ENCODE peak calls at places on chromosomes 1 and 21, in nine cellular contexts. One of them, this sample, is unnamed.

GRCh38 chr1:29800522-29800956 is 564.2 kb downstream of the PTPRU start:
- DNase-seq in GM10248: no peak
- DNase-seq in body of pancreas: no peak
- DNase-seq in HepG2: no peak
- DNase-seq in bronchial epithelial cell: peak
- DNase-seq in endothelial cell: no peak
- DNase-seq in tibial artery: no peak
- DNase-seq in fibroblast of lung: no peak
- DNase-seq in fibroblast of the aortic adventitia: no peak
- DNase-seq in this sample: peak

GRCh38 chr1:1308756-1309524 is 543 bp downstream of the PUSL1 start:
- DNase-seq in tibial artery: peak
- DNase-seq in fibroblast of lung: no peak
- DNase-seq in fibroblast of the aortic adventitia: no peak
- DNase-seq in endothelial cell: no peak
- DNase-seq in body of pancreas: peak
- DNase-seq in bronchial epithelial cell: no peak
- DNase-seq in GM10248: no peak
- DNase-seq in HepG2: no peak
- DNase-seq in this sample: peak

GRCh38 chr1:26156285-26157038 is 2.4 kb upstream of the FAM110D start:
- DNase-seq in tibial artery: peak
- DNase-seq in fibroblast of lung: no peak
- DNase-seq in body of pancreas: peak
- DNase-seq in GM10248: no peak
- DNase-seq in endothelial cell: peak
- DNase-seq in fibroblast of the aortic adventitia: no peak
- DNase-seq in bronchial epithelial cell: no peak
- DNase-seq in HepG2: no peak
- DNase-seq in this sample: no peak

GRCh38 chr21:34909492-34910292 is 139.4 kb downstream of the RUNX1 start:
- DNase-seq in body of pancreas: no peak
- DNase-seq in tibial artery: no peak
- DNase-seq in HepG2: no peak
- DNase-seq in fibroblast of the aortic adventitia: peak
- DNase-seq in GM10248: no peak
- DNase-seq in fibroblast of lung: peak
- DNase-seq in bronchial epithelial cell: no peak
- DNase-seq in endothelial cell: no peak
- DNase-seq in this sample: no peak

GRCh38 chr1:21490774-21491482 is 18.3 kb upstream of the ALPL start:
- DNase-seq in bronchial epithelial cell: peak
- DNase-seq in GM10248: no peak
- DNase-seq in fibroblast of lung: peak
- DNase-seq in endothelial cell: no peak
- DNase-seq in tibial artery: no peak
- DNase-seq in HepG2: peak
- DNase-seq in body of pancreas: no peak
- DNase-seq in fibroblast of the aortic adventitia: peak
- DNase-seq in this sample: no peak

GRCh38 chr1:204151562-204152309 is at the start of gene ETNK2:
- DNase-seq in fibroblast of lung: peak
- DNase-seq in HepG2: no peak
- DNase-seq in tibial artery: peak
- DNase-seq in GM10248: peak
- DNase-seq in body of pancreas: peak
- DNase-seq in fibroblast of the aortic adventitia: no peak
- DNase-seq in bronchial epithelial cell: no peak
- DNase-seq in endothelial cell: peak
- DNase-seq in this sample: peak

GRCh38 chr1:55212349-55213028 is 2.7 kb downstream of the USP24 start:
- DNase-seq in body of pancreas: no peak
- DNase-seq in tibial artery: no peak
- DNase-seq in endothelial cell: no peak
- DNase-seq in GM10248: no peak
- DNase-seq in fibroblast of lung: no peak
- DNase-seq in HepG2: no peak
- DNase-seq in bronchial epithelial cell: peak
- DNase-seq in fibroblast of the aortic adventitia: no peak
- DNase-seq in this sample: no peak

GRCh38 chr1:40861227-40862003 is 748 bp downstream of the CITED4 start:
- DNase-seq in fibroblast of the aortic adventitia: no peak
- DNase-seq in bronchial epithelial cell: no peak
- DNase-seq in endothelial cell: no peak
- DNase-seq in body of pancreas: peak
- DNase-seq in GM10248: no peak
- DNase-seq in tibial artery: peak
- DNase-seq in fibroblast of lung: peak
- DNase-seq in HepG2: no peak
- DNase-seq in this sample: peak

GRCh38 chr1:11078631-11079030 is 18.8 kb upstream of the SRM start:
- DNase-seq in tibial artery: no peak
- DNase-seq in GM10248: no peak
- DNase-seq in HepG2: no peak
- DNase-seq in fibroblast of lung: peak
- DNase-seq in endothelial cell: no peak
- DNase-seq in bronchial epithelial cell: no peak
- DNase-seq in body of pancreas: no peak
- DNase-seq in fibroblast of the aortic adventitia: no peak
- DNase-seq in this sample: no peak

GRCh38 chr1:211613108-211613947 is 34.4 kb upstream of the SLC30A1 start:
- DNase-seq in bronchial epithelial cell: peak
- DNase-seq in fibroblast of lung: peak
- DNase-seq in endothelial cell: no peak
- DNase-seq in fibroblast of the aortic adventitia: peak
- DNase-seq in HepG2: peak
- DNase-seq in body of pancreas: no peak
- DNase-seq in GM10248: no peak
- DNase-seq in tibial artery: peak
- DNase-seq in this sample: no peak

GRCh38 chr1:21072721-21073120 is 104.0 kb downstream of the EIF4G3 start:
- DNase-seq in fibroblast of lung: peak
- DNase-seq in tibial artery: no peak
- DNase-seq in fibroblast of the aortic adventitia: peak
- DNase-seq in GM10248: no peak
- DNase-seq in bronchial epithelial cell: no peak
- DNase-seq in body of pancreas: no peak
- DNase-seq in HepG2: no peak
- DNase-seq in endothelial cell: no peak
- DNase-seq in this sample: no peak

GRCh38 chr1:162548170-162548569 is 13.4 kb upstream of the UAP1 start:
- DNase-seq in tibial artery: peak
- DNase-seq in bronchial epithelial cell: no peak
- DNase-seq in fibroblast of lung: peak
- DNase-seq in HepG2: no peak
- DNase-seq in endothelial cell: no peak
- DNase-seq in fibroblast of the aortic adventitia: peak
- DNase-seq in GM10248: no peak
- DNase-seq in body of pancreas: no peak
- DNase-seq in this sample: no peak

GRCh38 chr1:219659682-219660081 is 46.8 kb upstream of the ZC3H11B start:
- DNase-seq in endothelial cell: no peak
- DNase-seq in body of pancreas: no peak
- DNase-seq in fibroblast of the aortic adventitia: peak
- DNase-seq in fibroblast of lung: peak
- DNase-seq in GM10248: no peak
- DNase-seq in HepG2: no peak
- DNase-seq in tibial artery: no peak
- DNase-seq in bronchial epithelial cell: peak
- DNase-seq in this sample: no peak

GRCh38 chr1:44254392-44254791 is 41.1 kb downstream of the DMAP1 start:
- DNase-seq in bronchial epithelial cell: no peak
- DNase-seq in body of pancreas: no peak
- DNase-seq in fibroblast of lung: no peak
- DNase-seq in GM10248: no peak
- DNase-seq in fibroblast of the aortic adventitia: no peak
- DNase-seq in HepG2: no peak
- DNase-seq in endothelial cell: no peak
- DNase-seq in tibial artery: no peak
- DNase-seq in this sample: no peak

GRCh38 chr1:47791879-47792608 is 205.1 kb downstream of the TRABD2B start:
- DNase-seq in endothelial cell: no peak
- DNase-seq in GM10248: no peak
- DNase-seq in bronchial epithelial cell: peak
- DNase-seq in HepG2: no peak
- DNase-seq in fibroblast of lung: no peak
- DNase-seq in tibial artery: peak
- DNase-seq in fibroblast of the aortic adventitia: peak
- DNase-seq in body of pancreas: no peak
- DNase-seq in this sample: no peak

GRCh38 chr1:227855687-227856086 is 40.2 kb downstream of the PRSS38 start:
- DNase-seq in bronchial epithelial cell: no peak
- DNase-seq in body of pancreas: no peak
- DNase-seq in fibroblast of the aortic adventitia: no peak
- DNase-seq in tibial artery: no peak
- DNase-seq in GM10248: no peak
- DNase-seq in endothelial cell: no peak
- DNase-seq in HepG2: no peak
- DNase-seq in fibroblast of lung: no peak
- DNase-seq in this sample: no peak

GRCh38 chr1:225877570-225877969 is 4.6 kb downstream of the TMEM63A start:
- DNase-seq in HepG2: peak
- DNase-seq in tibial artery: peak
- DNase-seq in body of pancreas: peak
- DNase-seq in GM10248: no peak
- DNase-seq in endothelial cell: peak
- DNase-seq in fibroblast of the aortic adventitia: peak
- DNase-seq in bronchial epithelial cell: no peak
- DNase-seq in fibroblast of lung: peak
- DNase-seq in this sample: no peak

GRCh38 chr1:220710333-220710732 is 20.2 kb downstream of the C1orf115 start:
- DNase-seq in fibroblast of lung: no peak
- DNase-seq in tibial artery: no peak
- DNase-seq in body of pancreas: no peak
- DNase-seq in bronchial epithelial cell: no peak
- DNase-seq in endothelial cell: no peak
- DNase-seq in fibroblast of the aortic adventitia: no peak
- DNase-seq in GM10248: no peak
- DNase-seq in HepG2: no peak
- DNase-seq in this sample: no peak

GRCh38 chr1:41371630-41372599 is 10.7 kb downstream of the FOXO6 start:
- DNase-seq in body of pancreas: no peak
- DNase-seq in GM10248: no peak
- DNase-seq in bronchial epithelial cell: no peak
- DNase-seq in HepG2: peak
- DNase-seq in fibroblast of the aortic adventitia: no peak
- DNase-seq in tibial artery: no peak
- DNase-seq in fibroblast of lung: peak
- DNase-seq in endothelial cell: no peak
- DNase-seq in this sample: no peak

GRCh38 chr1:76281306-76281705 is 206.8 kb downstream of the ST6GALNAC3 start:
- DNase-seq in tibial artery: no peak
- DNase-seq in bronchial epithelial cell: no peak
- DNase-seq in HepG2: no peak
- DNase-seq in body of pancreas: no peak
- DNase-seq in fibroblast of lung: no peak
- DNase-seq in fibroblast of the aortic adventitia: no peak
- DNase-seq in GM10248: no peak
- DNase-seq in endothelial cell: no peak
- DNase-seq in this sample: no peak

GRCh38 chr1:31707711-31708110 is 3.9 kb upstream of the COL16A1 start:
- DNase-seq in endothelial cell: no peak
- DNase-seq in body of pancreas: no peak
- DNase-seq in fibroblast of lung: peak
- DNase-seq in bronchial epithelial cell: peak
- DNase-seq in tibial artery: no peak
- DNase-seq in GM10248: peak
- DNase-seq in HepG2: no peak
- DNase-seq in fibroblast of the aortic adventitia: peak
- DNase-seq in this sample: peak
- TF ChIP-seq CTCF in endothelial cell: no peak
- TF ChIP-seq CTCF in body of pancreas: no peak
- TF ChIP-seq CTCF in fibroblast of lung: peak
- TF ChIP-seq CTCF in bronchial epithelial cell: no peak
- TF ChIP-seq CTCF in tibial artery: no peak
- TF ChIP-seq CTCF in GM10248: peak
- TF ChIP-seq CTCF in HepG2: peak
- TF ChIP-seq CTCF in fibroblast of the aortic adventitia: peak
- TF ChIP-seq CTCF in this sample: peak

GRCh38 chr1:17601643-17602382 is 62.3 kb downstream of the ARHGEF10L start:
- DNase-seq in HepG2: no peak
- DNase-seq in body of pancreas: no peak
- DNase-seq in bronchial epithelial cell: no peak
- DNase-seq in fibroblast of the aortic adventitia: no peak
- DNase-seq in GM10248: no peak
- DNase-seq in endothelial cell: no peak
- DNase-seq in fibroblast of lung: no peak
- DNase-seq in tibial artery: no peak
- DNase-seq in this sample: no peak
- TF ChIP-seq CTCF in HepG2: no peak
- TF ChIP-seq CTCF in body of pancreas: no peak
- TF ChIP-seq CTCF in bronchial epithelial cell: no peak
- TF ChIP-seq CTCF in fibroblast of the aortic adventitia: no peak
- TF ChIP-seq CTCF in GM10248: no peak
- TF ChIP-seq CTCF in endothelial cell: no peak
- TF ChIP-seq CTCF in fibroblast of lung: no peak
- TF ChIP-seq CTCF in tibial artery: no peak
- TF ChIP-seq CTCF in this sample: no peak

GRCh38 chr1:94852758-94853157 is 32.6 kb downstream of the SLC44A3 start:
- DNase-seq in HepG2: no peak
- DNase-seq in GM10248: no peak
- DNase-seq in fibroblast of the aortic adventitia: peak
- DNase-seq in endothelial cell: no peak
- DNase-seq in fibroblast of lung: peak
- DNase-seq in body of pancreas: no peak
- DNase-seq in tibial artery: no peak
- DNase-seq in bronchial epithelial cell: no peak
- DNase-seq in this sample: no peak
- TF ChIP-seq CTCF in HepG2: no peak
- TF ChIP-seq CTCF in GM10248: no peak
- TF ChIP-seq CTCF in fibroblast of the aortic adventitia: no peak
- TF ChIP-seq CTCF in endothelial cell: no peak
- TF ChIP-seq CTCF in fibroblast of lung: peak
- TF ChIP-seq CTCF in body of pancreas: no peak
- TF ChIP-seq CTCF in tibial artery: peak
- TF ChIP-seq CTCF in bronchial epithelial cell: no peak
- TF ChIP-seq CTCF in this sample: no peak

DNA sequence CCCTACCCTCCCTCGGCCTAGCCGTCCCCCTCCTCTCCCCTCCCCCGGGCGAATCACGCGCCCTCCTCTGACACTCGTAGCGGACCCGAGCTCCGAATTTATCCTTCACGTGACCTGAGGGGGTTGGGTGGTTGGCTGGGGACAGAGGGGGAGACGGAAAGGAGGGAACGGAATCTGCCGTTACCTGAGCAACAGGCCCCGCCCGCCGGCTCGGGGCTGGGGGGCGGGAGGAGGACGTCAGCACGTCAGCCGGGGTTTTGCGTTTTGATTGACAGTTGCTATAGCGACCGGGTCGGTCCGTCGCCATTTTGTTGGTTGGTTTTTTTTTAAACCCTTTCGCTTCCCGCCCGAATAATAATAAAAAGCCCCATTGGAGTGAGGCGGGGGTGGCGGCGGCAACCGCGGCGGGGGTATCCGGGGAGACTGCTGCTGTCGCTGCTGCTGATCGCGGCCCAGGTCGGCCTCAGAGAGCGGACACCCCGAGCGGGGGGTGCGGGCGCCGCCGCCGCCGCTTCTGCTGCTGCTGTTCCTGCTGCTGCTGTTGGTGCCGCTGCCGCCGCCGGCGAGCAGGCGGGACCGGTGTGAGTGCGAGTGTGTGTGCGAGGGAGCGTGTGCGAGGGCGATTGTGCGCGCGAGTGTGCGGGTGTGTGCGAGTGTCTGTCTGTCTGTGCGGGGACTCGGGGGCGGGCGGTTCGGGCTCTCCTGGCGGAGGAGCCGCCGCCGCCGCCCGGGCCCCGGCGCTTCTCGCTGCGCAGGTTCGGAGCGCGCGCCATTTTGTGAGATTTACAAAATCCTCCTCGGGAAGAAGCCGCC is at the start of gene DYRK1A:
- DNase-seq in HepG2: peak
- DNase-seq in body of pancreas: peak
- DNase-seq in tibial artery: peak
- DNase-seq in fibroblast of the aortic adventitia: peak
- DNase-seq in endothelial cell: peak
- DNase-seq in fibroblast of lung: peak
- DNase-seq in GM10248: peak
- DNase-seq in bronchial epithelial cell: peak
- DNase-seq in this sample: peak
- TF ChIP-seq CTCF in HepG2: no peak
- TF ChIP-seq CTCF in body of pancreas: no peak
- TF ChIP-seq CTCF in tibial artery: no peak
- TF ChIP-seq CTCF in fibroblast of the aortic adventitia: no peak
- TF ChIP-seq CTCF in endothelial cell: no peak
- TF ChIP-seq CTCF in fibroblast of lung: no peak
- TF ChIP-seq CTCF in GM10248: no peak
- TF ChIP-seq CTCF in bronchial epithelial cell: peak
- TF ChIP-seq CTCF in this sample: peak